ENCODE peak calls at places on chromosomes 16 and 17, in eight cellular contexts. B is tibial nerve, Y is tibial artery, I is mammary epithelial cell, N is IMR-90, Q is WERI-Rb-1, A is GM23338, K is OCI-LY7. C is an unnamed sample.

GRCh38 chr17:44390250-44390649 is 801 bp upstream of the ITGA2B start:
- DNase-seq in B (no peak), Y (no peak), I (no peak), N (no peak), Q (no peak), A (no peak), K (no peak), C (no peak)

GRCh38 chr17:33057564-33057963 is 65.9 kb downstream of the SPACA3 start:
- DNase-seq in B (no peak), Y (no peak), I (peak), N (no peak), Q (no peak), A (no peak), K (no peak), C (peak)

GRCh38 chr17:81398170-81398854 is 3.1 kb downstream of the BAHCC1 start:
- DNase-seq in B (no peak), Y (no peak), I (peak), N (peak), Q (peak), A (peak), K (no peak), C (no peak)

GRCh38 chr17:29070795-29071194 is 27.9 kb downstream of the PIPOX start:
- DNase-seq in B (no peak), Y (no peak), I (no peak), N (no peak), Q (peak), A (no peak), K (no peak), C (no peak)

GRCh38 chr16:7268182-7268581 is 64.5 kb upstream of the RBFOX1 start:
- DNase-seq in B (no peak), Y (no peak), I (peak), N (no peak), Q (peak), A (peak), K (peak), C (no peak)

GRCh38 chr16:85639529-85640253 is 26.6 kb downstream of the GSE1 start:
- DNase-seq in B (no peak), Y (no peak), I (no peak), N (no peak), Q (no peak), A (no peak), K (no peak), C (no peak)

GRCh38 chr17:80212109-80212508 is 8.0 kb downstream of the SGSH start:
- DNase-seq in B (no peak), Y (no peak), I (no peak), N (no peak), Q (no peak), A (no peak), K (no peak), C (no peak)

GRCh38 chr17:60545465-60546191 is 19.6 kb upstream of the APPBP2 start:
- DNase-seq in B (no peak), Y (no peak), I (no peak), N (no peak), Q (no peak), A (no peak), K (no peak), C (no peak)

GRCh38 chr16:67000384-67001158 is 12.2 kb downstream of the CES4A start:
- DNase-seq in B (peak), Y (peak), I (no peak), N (no peak), Q (peak), A (peak), K (peak), C (no peak)

GRCh38 chr17:61205931-61206330 is 193.7 kb upstream of the TBX2 start:
- DNase-seq in B (no peak), Y (no peak), I (no peak), N (peak), Q (no peak), A (no peak), K (no peak), C (no peak)

GRCh38 chr17:17538417-17539391 is 42.5 kb upstream of the RASD1 start:
- DNase-seq in B (no peak), Y (no peak), I (no peak), N (peak), Q (no peak), A (no peak), K (no peak), C (no peak)

GRCh38 chr16:67547423-67548264 is 14.7 kb upstream of the CTCF start:
- DNase-seq in B (no peak), Y (no peak), I (no peak), N (no peak), Q (no peak), A (no peak), K (peak), C (peak)

GRCh38 chr16:12094537-12095265 is 118.2 kb downstream of the SNX29 start:
- DNase-seq in B (no peak), Y (peak), I (no peak), N (no peak), Q (no peak), A (no peak), K (no peak), C (no peak)

GRCh38 chr17:9195346-9195870 is 174.1 kb downstream of the NTN1 start:
- DNase-seq in B (no peak), Y (no peak), I (no peak), N (no peak), Q (peak), A (no peak), K (no peak), C (no peak)

GRCh38 chr17:27407916-27408846 is 48.1 kb upstream of the KSR1 start:
- DNase-seq in B (no peak), Y (no peak), I (peak), N (peak), Q (no peak), A (no peak), K (no peak), C (no peak)

GRCh38 chr16:74500907-74501306 is 79.6 kb upstream of the CLEC18B start:
- DNase-seq in B (no peak), Y (no peak), I (no peak), N (no peak), Q (no peak), A (no peak), K (no peak), C (no peak)

GRCh38 chr17:54937018-54937417 is 31.4 kb downstream of the COX11 start:
- DNase-seq in B (no peak), Y (no peak), I (no peak), N (no peak), Q (no peak), A (no peak), K (no peak), C (no peak)

GRCh38 chr16:683396-684066 is 603 bp downstream of the JMJD8 start:
- DNase-seq in B (no peak), Y (no peak), I (peak), N (no peak), Q (no peak), A (no peak), K (no peak), C (no peak)
- H3K4me3 ChIP-seq in B (peak), Y (peak), I (peak), N (peak), Q (peak), A (peak), K (peak), C (peak)

GRCh38 chr16:24800586-24800985 is 45.2 kb upstream of the SLC5A11 start:
- DNase-seq in B (no peak), Y (no peak), I (peak), N (peak), Q (peak), A (peak), K (no peak), C (no peak)

GRCh38 chr16:24805484-24805883 is 40.3 kb upstream of the SLC5A11 start:
- DNase-seq in B (no peak), Y (no peak), I (no peak), N (no peak), Q (no peak), A (no peak), K (no peak), C (no peak)

DNA sequence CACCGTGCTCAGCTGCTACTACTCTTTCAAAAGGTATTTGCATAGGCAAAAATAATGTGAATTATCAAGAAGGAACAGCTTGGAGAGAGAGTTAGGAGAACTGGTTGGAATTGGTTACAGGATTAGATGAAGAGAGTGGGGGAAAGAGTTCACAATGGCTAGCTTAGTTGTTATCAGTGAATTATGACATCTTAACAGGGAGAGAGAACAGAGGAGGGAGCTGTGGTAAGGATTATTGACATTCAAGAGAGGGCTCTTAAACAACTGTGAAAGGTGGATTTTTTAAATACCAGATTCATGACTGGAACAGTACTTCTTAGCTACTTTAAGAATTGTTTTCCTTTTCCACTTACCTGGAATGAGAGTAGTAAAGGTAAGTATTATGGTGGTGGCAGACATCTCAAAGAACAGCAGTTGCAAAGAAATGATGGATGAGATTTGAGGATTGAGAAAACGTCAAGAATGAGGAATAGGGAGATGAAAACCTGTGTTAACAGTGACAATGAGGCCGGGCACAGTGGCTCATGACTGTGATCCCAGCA is 43.9 kb upstream of the SLC5A11 start:
- DNase-seq in B (no peak), Y (no peak), I (no peak), N (peak), Q (no peak), A (no peak), K (no peak), C (no peak)
- H3K27ac ChIP-seq in B (no peak), Y (no peak), I (no peak), N (no peak), Q (peak), A (no peak), K (no peak), C (no peak)

DNA sequence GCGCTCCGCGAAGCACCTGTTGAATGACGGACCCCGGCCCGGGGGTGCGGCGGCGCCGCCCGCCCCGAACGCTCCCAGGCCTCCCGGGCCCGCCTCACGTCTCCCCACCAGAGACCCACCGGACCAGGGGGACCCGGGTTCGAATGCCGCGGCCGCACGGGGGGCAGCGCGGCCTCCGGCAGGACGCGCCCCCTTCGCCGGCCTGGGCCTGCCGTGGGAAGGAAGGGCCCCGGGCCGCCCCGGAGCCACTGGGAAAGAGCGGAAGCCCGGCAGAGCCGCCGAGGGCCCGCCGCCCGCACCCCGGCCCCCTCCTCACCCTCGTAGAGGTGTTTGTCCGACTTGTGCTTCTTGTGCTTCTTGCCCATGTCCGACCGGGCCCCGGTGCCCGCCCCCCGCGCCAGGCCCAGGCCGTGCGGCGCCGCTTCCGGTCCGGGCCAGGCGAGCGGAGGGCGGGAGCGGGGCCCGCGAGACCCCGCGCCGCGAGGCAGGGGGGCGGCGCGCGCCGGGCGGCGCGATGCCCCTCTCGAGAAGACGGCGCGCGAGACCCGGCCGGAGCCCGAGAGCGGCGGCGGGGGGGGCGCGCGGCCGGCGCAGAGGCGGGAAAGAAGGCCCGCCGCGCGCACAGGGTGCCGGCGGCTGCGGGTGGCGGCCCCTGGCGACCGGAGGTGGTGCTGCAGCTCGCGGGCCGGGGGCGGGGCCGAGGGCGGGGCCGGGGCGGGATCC is at the start of gene BRD7:
- DNase-seq in B (peak), Y (peak), I (peak), N (peak), Q (peak), A (peak), K (peak), C (no peak)
- TF ChIP-seq CTCF in B (peak), Y (peak), I (peak), N (peak), Q (peak), A (peak), K (no peak), C (peak)

GRCh38 chr16:79598341-79599181 is 2.0 kb downstream of the MAF start:
- DNase-seq in B (peak), Y (peak), I (peak), N (no peak), Q (peak), A (peak), K (no peak), C (peak)

GRCh38 chr16:79597775-79598174 is 2.8 kb downstream of the MAF start:
- DNase-seq in B (no peak), Y (no peak), I (peak), N (no peak), Q (no peak), A (peak), K (no peak), C (no peak)

GRCh38 chr16:79595261-79595660 is 5.3 kb downstream of the MAF start:
- DNase-seq in B (no peak), Y (no peak), I (peak), N (no peak), Q (no peak), A (no peak), K (no peak), C (no peak)

GRCh38 chr16:79595916-79596450 is 4.6 kb downstream of the MAF start:
- DNase-seq in B (no peak), Y (no peak), I (peak), N (no peak), Q (no peak), A (no peak), K (no peak), C (no peak)

DNA sequence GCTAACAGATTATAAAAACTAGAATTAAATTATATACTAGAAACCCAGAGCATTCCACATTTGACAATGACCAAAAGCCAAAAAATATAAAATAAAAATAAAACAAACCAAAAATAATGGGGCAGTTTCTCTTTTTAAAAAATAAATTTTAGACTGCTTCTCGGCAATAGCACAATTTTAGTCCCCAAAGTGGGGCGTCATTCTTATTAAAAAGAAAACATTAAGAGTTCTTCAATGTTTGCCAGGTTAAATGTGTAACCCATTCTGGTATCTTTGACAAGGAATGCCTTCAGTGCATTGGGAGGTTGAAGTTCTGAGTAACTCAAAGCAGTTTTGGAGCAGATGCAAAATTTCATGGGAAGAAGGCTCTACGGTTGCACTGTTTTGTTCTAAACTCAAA is 3.3 kb downstream of the MAF start:
- DNase-seq in B (no peak), Y (no peak), I (peak), N (no peak), Q (no peak), A (no peak), K (no peak), C (no peak)
- H3K4me3 ChIP-seq in B (peak), Y (peak), I (peak), N (no peak), Q (no peak), A (peak), K (no peak), C (peak)

GRCh38 chr16:17744903-17745581 is 274.3 kb upstream of the XYLT1 start:
- DNase-seq in B (no peak), Y (no peak), I (no peak), N (no peak), Q (no peak), A (peak), K (no peak), C (no peak)
- H3K27ac ChIP-seq in B (no peak), Y (peak), I (no peak), N (no peak), Q (no peak), A (peak), K (no peak), C (no peak)

DNA sequence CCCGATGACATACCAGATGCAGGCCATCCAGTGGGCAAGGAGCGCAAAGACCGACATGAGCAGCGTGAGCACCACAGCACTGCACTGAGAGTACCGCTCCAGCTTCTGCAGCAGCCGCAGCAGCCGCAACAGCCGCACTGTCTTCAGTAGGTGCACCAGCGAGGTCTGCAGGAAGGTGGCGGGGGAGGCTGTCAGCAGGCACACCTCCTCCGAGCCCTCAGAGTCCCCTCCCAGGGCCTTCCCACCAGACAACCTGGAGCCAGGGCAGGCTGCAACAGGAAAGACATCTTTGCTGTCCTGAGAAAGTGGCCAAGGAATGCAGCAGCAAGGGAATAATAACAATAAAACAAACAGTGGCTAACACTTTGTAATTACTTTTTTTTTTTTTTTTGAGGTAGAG is 9.1 kb downstream of the KCNH4 start:
- DNase-seq in B (no peak), Y (no peak), I (peak), N (no peak), Q (no peak), A (peak), K (no peak), C (no peak)
- TF ChIP-seq CTCF in B (no peak), Y (no peak), I (peak), N (no peak), Q (no peak), A (peak), K (no peak), C (no peak)

GRCh38 chr16:30464078-30464477 is 8.5 kb upstream of the ITGAL start:
- DNase-seq in B (no peak), Y (no peak), I (no peak), N (no peak), Q (no peak), A (no peak), K (no peak), C (no peak)
- H3K4me3 ChIP-seq in B (no peak), Y (no peak), I (no peak), N (no peak), Q (no peak), A (no peak), K (no peak), C (no peak)

DNA sequence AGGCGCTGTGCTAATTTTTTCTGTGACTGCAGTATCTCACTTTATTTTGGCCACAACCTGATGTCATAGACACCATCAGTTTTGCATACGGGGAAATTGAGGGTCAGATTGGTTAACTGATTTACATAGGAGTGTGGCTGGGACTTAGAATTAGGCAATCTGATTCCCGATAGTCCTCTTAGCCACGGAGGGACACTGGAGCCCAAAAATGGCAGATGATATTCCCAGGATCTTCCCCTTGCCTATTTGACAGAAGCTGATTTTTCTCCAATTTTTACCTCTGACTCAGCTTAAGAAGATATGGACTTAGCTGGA is 1.3 kb downstream of the CPD start:
- DNase-seq in B (no peak), Y (no peak), I (no peak), N (peak), Q (no peak), A (no peak), K (peak), C (no peak)
- H3K27ac ChIP-seq in B (peak), Y (peak), I (no peak), N (no peak), Q (peak), A (no peak), K (no peak), C (peak)

DNA sequence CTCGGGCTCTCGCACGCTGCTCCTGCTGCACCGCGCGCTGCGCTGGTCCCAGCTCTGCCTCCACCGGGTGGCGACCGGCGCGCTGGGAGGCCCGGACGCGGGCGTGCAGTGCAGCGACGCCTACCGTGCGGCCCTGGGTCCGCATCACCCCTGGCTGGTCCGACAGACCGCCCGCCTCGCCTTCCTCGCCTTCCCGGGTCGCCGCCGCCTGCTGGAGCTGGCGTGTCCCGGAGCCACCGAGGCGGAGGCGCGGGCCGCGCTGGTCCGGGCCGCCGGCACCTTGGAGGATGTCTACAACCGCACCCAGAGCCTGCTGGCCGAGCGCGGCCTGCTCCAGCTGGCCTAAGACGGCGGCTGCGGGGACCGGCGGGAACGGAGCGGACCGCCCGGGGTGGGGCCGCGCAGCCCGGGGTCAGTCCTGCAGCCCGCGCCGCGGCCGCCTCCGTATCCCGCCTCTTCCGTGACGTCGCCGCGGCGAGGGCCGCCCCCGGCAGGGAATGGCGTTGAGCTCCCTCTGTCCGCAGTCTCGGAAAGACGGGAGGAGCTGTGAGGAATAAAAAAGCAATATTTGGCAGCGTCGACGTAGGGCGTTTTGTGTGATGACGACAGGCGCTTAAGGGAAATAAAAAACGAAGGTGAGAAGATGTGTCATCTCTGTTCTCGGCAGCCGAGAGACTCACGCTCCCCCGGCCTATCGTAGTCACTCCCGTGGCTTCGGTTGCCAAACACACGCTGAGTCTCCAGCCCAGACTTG is 1.4 kb downstream of the GLTPD2 start:
- DNase-seq in B (peak), Y (peak), I (peak), N (peak), Q (peak), A (peak), K (peak), C (peak)
- TF ChIP-seq CTCF in B (peak), Y (peak), I (peak), N (peak), Q (peak), A (peak), K (peak), C (peak)

C was measured in coronary artery.